ENCODE peak calls at places on chromosomes 6 and 20, in seven cellular contexts. G is hippocampal formation; J is erythroblast; C is HFFc6; M is GM12891; U is activated CD8-positive, alpha-beta T cell treated with anti-CD3 and anti-CD28 coated beads, Interleukin-2, amount 10 ng/mL, durations not matched to agents 7 days and 5 days; P is SK-N-DZ. Z is an unnamed sample.

GRCh38 chr6:154872605-154873004 is 122.5 kb upstream of the TIAM2 start:
- DNase-seq in G (no peak), J (no peak), C (no peak), M (no peak), U (no peak), P (peak), Z (no peak)

GRCh38 chr20:50554694-50555579 is 44.8 kb downstream of the PTPN1 start:
- DNase-seq in G (no peak), J (no peak), C (no peak), M (no peak), U (no peak), P (no peak), Z (no peak)

GRCh38 chr6:3364391-3364790 is 92.5 kb downstream of the SLC22A23 start:
- DNase-seq in G (no peak), J (no peak), C (no peak), M (no peak), U (no peak), P (no peak), Z (no peak)

GRCh38 chr6:8539446-8539845 is 104.1 kb upstream of the SLC35B3 start:
- DNase-seq in G (no peak), J (no peak), C (peak), M (peak), U (no peak), P (no peak), Z (no peak)

GRCh38 chr6:161011509-161012480 is 20.2 kb downstream of the MAP3K4 start:
- DNase-seq in G (no peak), J (no peak), C (no peak), M (no peak), U (no peak), P (no peak), Z (no peak)

GRCh38 chr6:44298864-44299263 is 14.3 kb downstream of the AARS2 start:
- DNase-seq in G (no peak), J (no peak), C (no peak), M (no peak), U (no peak), P (no peak), Z (no peak)

GRCh38 chr20:16385462-16385861 is 187.8 kb downstream of the KIF16B start:
- DNase-seq in G (no peak), J (no peak), C (no peak), M (no peak), U (no peak), P (no peak), Z (no peak)

GRCh38 chr6:37524025-37524647 is 24.4 kb upstream of the CCDC167 start:
- DNase-seq in G (no peak), J (no peak), C (peak), M (no peak), U (no peak), P (no peak), Z (no peak)

GRCh38 chr6:163180874-163181541 is 233.5 kb upstream of the QKI start:
- DNase-seq in G (peak), J (peak), C (no peak), M (no peak), U (peak), P (no peak), Z (no peak)

GRCh38 chr6:155120034-155120433 is 124.9 kb downstream of the TIAM2 start:
- DNase-seq in G (no peak), J (no peak), C (no peak), M (no peak), U (no peak), P (no peak), Z (no peak)

GRCh38 chr6:17865243-17865642 is 122.2 kb downstream of the KIF13A start:
- DNase-seq in G (peak), J (no peak), C (no peak), M (no peak), U (no peak), P (no peak), Z (no peak)

GRCh38 chr20:17345321-17345720 is 118.5 kb downstream of the PCSK2 start:
- DNase-seq in G (no peak), J (no peak), C (no peak), M (no peak), U (no peak), P (no peak), Z (no peak)

GRCh38 chr6:148239215-148239614 is 103.4 kb upstream of the SASH1 start:
- DNase-seq in G (no peak), J (no peak), C (no peak), M (no peak), U (no peak), P (no peak), Z (no peak)

GRCh38 chr20:13494019-13494418 is 144.7 kb downstream of the TASP1 start:
- DNase-seq in G (no peak), J (no peak), C (no peak), M (no peak), U (no peak), P (no peak), Z (no peak)

GRCh38 chr6:52566853-52567279 is 10.0 kb downstream of the TRAM2 start:
- DNase-seq in G (no peak), J (no peak), C (peak), M (no peak), U (no peak), P (no peak), Z (no peak)

GRCh38 chr20:52578559-52578958 is 387.0 kb upstream of the ZFP64 start:
- DNase-seq in G (no peak), J (no peak), C (no peak), M (no peak), U (no peak), P (no peak), Z (no peak)

GRCh38 chr20:47418061-47418616 is 61.6 kb upstream of the ZMYND8 start:
- DNase-seq in G (no peak), J (no peak), C (no peak), M (no peak), U (no peak), P (no peak), Z (no peak)

GRCh38 chr20:24048014-24048611 is 59.5 kb upstream of the GGTLC1 start:
- DNase-seq in G (no peak), J (no peak), C (no peak), M (no peak), U (no peak), P (no peak), Z (no peak)

GRCh38 chr6:38579010-38579628 is 60.6 kb downstream of the BTBD9 start:
- DNase-seq in G (no peak), J (no peak), C (no peak), M (no peak), U (no peak), P (no peak), Z (no peak)

GRCh38 chr6:326896-327537 is 34.7 kb downstream of the DUSP22 start:
- DNase-seq in G (no peak), J (no peak), C (no peak), M (no peak), U (no peak), P (no peak), Z (no peak)

GRCh38 chr20:37315293-37316110 is 26.0 kb downstream of the MANBAL start:
- DNase-seq in G (no peak), J (no peak), C (peak), M (peak), U (no peak), P (no peak), Z (no peak)

GRCh38 chr20:57213291-57213690 is 53.1 kb downstream of the BMP7 start:
- DNase-seq in G (no peak), J (no peak), C (no peak), M (no peak), U (no peak), P (no peak), Z (no peak)

GRCh38 chr6:37283268-37283667 is 25.3 kb upstream of the TMEM217 start:
- DNase-seq in G (no peak), J (no peak), C (no peak), M (no peak), U (no peak), P (no peak), Z (no peak)

GRCh38 chr20:32316667-32317066 is 39.2 kb downstream of the KIF3B start:
- DNase-seq in G (no peak), J (no peak), C (peak), M (no peak), U (no peak), P (no peak), Z (no peak)

GRCh38 chr6:16154904-16155303 is 26.0 kb downstream of the MYLIP start:
- DNase-seq in G (no peak), J (no peak), C (peak), M (no peak), U (no peak), P (no peak), Z (no peak)

GRCh38 chr6:42279966-42280629 is 62.4 kb upstream of the MRPS10 start:
- DNase-seq in G (no peak), J (no peak), C (no peak), M (no peak), U (no peak), P (no peak), Z (no peak)

GRCh38 chr6:72748759-72749158 is 126.9 kb downstream of the KCNQ5 start:
- DNase-seq in G (no peak), J (no peak), C (peak), M (no peak), U (no peak), P (no peak), Z (no peak)

GRCh38 chr6:5782783-5783567 is 223.8 kb downstream of the NRN1 start:
- DNase-seq in G (no peak), J (no peak), C (peak), M (no peak), U (no peak), P (no peak), Z (no peak)

GRCh38 chr6:26057899-26058298 is 29.3 kb upstream of the HFE start:
- DNase-seq in G (no peak), J (no peak), C (no peak), M (no peak), U (no peak), P (peak), Z (no peak)

GRCh38 chr6:158225767-158226166 is 57.6 kb downstream of the GTF2H5 start:
- DNase-seq in G (no peak), J (no peak), C (no peak), M (no peak), U (no peak), P (no peak), Z (no peak)

GRCh38 chr6:161044335-161044734 is 52.8 kb downstream of the MAP3K4 start:
- DNase-seq in G (no peak), J (no peak), C (no peak), M (no peak), U (no peak), P (no peak), Z (no peak)

GRCh38 chr6:97524846-97525245 is 241.8 kb upstream of the MMS22L start:
- DNase-seq in G (peak), J (no peak), C (no peak), M (no peak), U (no peak), P (peak), Z (no peak)

GRCh38 chr6:170221753-170222400 is 69.0 kb downstream of the DLL1 start:
- DNase-seq in G (no peak), J (no peak), C (no peak), M (no peak), U (peak), P (no peak), Z (no peak)

GRCh38 chr6:80223743-80224212 is 117.3 kb downstream of the BCKDHB start:
- DNase-seq in G (no peak), J (no peak), C (peak), M (no peak), U (no peak), P (no peak), Z (no peak)